ENCODE peak calls at places on chromosome 22, in four cellular contexts. S is NB4, V is NCI-H774, E is amniotic stem cell. Q is an unnamed sample.

GRCh38 chr22:27473533-27473932 is 328.0 kb downstream of the MN1 start:
- DNase-seq in S (no peak), V (no peak), E (no peak), Q (no peak)

GRCh38 chr22:44574057-44574456 is 76.0 kb upstream of the RTL6 start:
- DNase-seq in S (no peak), V (no peak), E (peak; percentile 68), Q (no peak)

GRCh38 chr22:30397656-30398635 is 1.1 kb downstream of the SEC14L2 start:
- DNase-seq in S (no peak), V (no peak), E (no peak), Q (peak; percentile 79)

GRCh38 chr22:20156611-20157415 is 6.0 kb upstream of the CCDC188 start:
- DNase-seq in S (peak; percentile 82), V (peak; percentile 51), E (peak; percentile 22), Q (peak; percentile 88)

GRCh38 chr22:44680058-44680457 is 21.9 kb upstream of the PRR5 start:
- DNase-seq in S (no peak), V (no peak), E (no peak), Q (no peak)

GRCh38 chr22:31776231-31776630 is 22.4 kb downstream of the DEPDC5 start:
- DNase-seq in S (no peak), V (no peak), E (no peak), Q (no peak)

GRCh38 chr22:31646186-31647019 is 15.6 kb downstream of the PISD start:
- DNase-seq in S (no peak), V (no peak), E (no peak), Q (no peak)

GRCh38 chr22:47597041-47597440 is 834.6 kb downstream of the TBC1D22A start:
- DNase-seq in S (no peak), V (no peak), E (no peak), Q (no peak)

GRCh38 chr22:48577014-48577690 is 1250.5 kb downstream of the BRD1 start:
- DNase-seq in S (peak; percentile 27), V (no peak), E (no peak), Q (no peak)

GRCh38 chr22:30667092-30667485 is 586 bp downstream of the DUSP18 start:
- DNase-seq in S (peak; percentile 11), V (no peak), E (no peak), Q (no peak)

GRCh38 chr22:37358386-37358785 is 68.9 kb downstream of the ELFN2 start:
- DNase-seq in S (no peak), V (no peak), E (no peak), Q (no peak)

GRCh38 chr22:25749420-25750169 is 7.6 kb downstream of the MYO18B start:
- DNase-seq in S (no peak), V (no peak), E (no peak), Q (no peak)

GRCh38 chr22:38505595-38506117 is 455 bp downstream of the DDX17 start:
- DNase-seq in S (peak; percentile 66), V (peak; percentile 27), E (peak; percentile 29), Q (peak; percentile 82)

GRCh38 chr22:26593763-26594162 is 3.8 kb upstream of the TPST2 start:
- DNase-seq in S (no peak), V (no peak), E (no peak), Q (no peak)

GRCh38 chr22:19003518-19003917 is 67.4 kb upstream of the PRODH start:
- DNase-seq in S (no peak), V (no peak), E (no peak), Q (no peak)

GRCh38 chr22:46750861-46751260 is 11.6 kb upstream of the TBC1D22A start:
- DNase-seq in S (no peak), V (no peak), E (no peak), Q (peak; percentile 79)

GRCh38 chr22:42719656-42720262 is 911 bp downstream of the A4GALT start:
- DNase-seq in S (no peak), V (no peak), E (no peak), Q (no peak)

GRCh38 chr22:27224485-27225364 is 567.3 kb downstream of the MIAT start:
- DNase-seq in S (no peak), V (no peak), E (no peak), Q (no peak)

GRCh38 chr22:44730490-44731356 is 21.7 kb upstream of the ARHGAP8 start:
- DNase-seq in S (no peak), V (no peak), E (no peak), Q (no peak)

GRCh38 chr22:39959640-39960447 is at the start of gene TMA7B:
- DNase-seq in S (peak; percentile 71), V (no peak), E (no peak), Q (no peak)

GRCh38 chr22:46770726-46771125 is 8.3 kb downstream of the TBC1D22A start:
- DNase-seq in S (no peak), V (no peak), E (no peak), Q (no peak)

GRCh38 chr22:39545310-39546063 is 12.9 kb upstream of the RPS19BP1 start:
- DNase-seq in S (peak; percentile 66), V (no peak), E (no peak), Q (no peak)

GRCh38 chr22:42651134-42651533 is 1.9 kb upstream of the CYB5R3 start:
- DNase-seq in S (no peak), V (no peak), E (no peak), Q (no peak)

GRCh38 chr22:19855504-19856409 is 1.1 kb upstream of the GNB1L start:
- DNase-seq in S (peak; percentile 79), V (peak; percentile 43), E (no peak), Q (peak; percentile 74)

GRCh38 chr22:42169055-42169469 is 38.5 kb upstream of the CYP2D6 start:
- DNase-seq in S (peak; percentile 78), V (no peak), E (no peak), Q (no peak)

GRCh38 chr22:50502628-50503474 is 4.7 kb downstream of the LMF2 start:
- DNase-seq in S (no peak), V (no peak), E (no peak), Q (no peak)

GRCh38 chr22:48844096-48844675 is 983.5 kb downstream of the BRD1 start:
- DNase-seq in S (no peak), V (no peak), E (no peak), Q (no peak)

GRCh38 chr22:25804676-25805075 is 62.7 kb downstream of the MYO18B start:
- DNase-seq in S (no peak), V (no peak), E (no peak), Q (no peak)

GRCh38 chr22:42285604-42286003 is 15.2 kb upstream of the TCF20 start:
- DNase-seq in S (no peak), V (no peak), E (no peak), Q (no peak)

GRCh38 chr22:24270556-24271405 is at the start of gene SPECC1L:
- DNase-seq in S (peak; percentile 91), V (peak; percentile 91), E (peak; percentile 70), Q (peak; percentile 93)

GRCh38 chr22:26658161-26658560 is 773 bp downstream of the MIAT start:
- DNase-seq in S (no peak), V (no peak), E (no peak), Q (no peak)

GRCh38 chr22:28008056-28008455 is 89.0 kb upstream of the PITPNB start:
- DNase-seq in S (no peak), V (no peak), E (no peak), Q (no peak)

GRCh38 chr22:22593964-22594656 is 35.0 kb upstream of the PRAME start:
- DNase-seq in S (peak; percentile 74), V (peak; percentile 6), E (no peak), Q (no peak)

GRCh38 chr22:35431483-35432205 is 31.7 kb downstream of the MCM5 start:
- DNase-seq in S (no peak), V (no peak), E (no peak), Q (no peak)

GRCh38 chr22:31313366-31314147 is 21.3 kb upstream of the PIK3IP1 start:
- DNase-seq in S (peak; percentile 48), V (peak; percentile 57), E (no peak), Q (peak; percentile 86)

Q was measured in right lobe of liver.